ENCODE peak calls at places on chromosome 21, in seven cellular contexts. One of them, this sample, is unnamed.

GRCh38 chr21:31644648-31645047 is 14.8 kb upstream of the SOD1 start:
- DNase-seq in left ventricle myocardium inferior: no peak
- DNase-seq in GM23338: no peak
- DNase-seq in mesothelial cell of epicardium: no peak
- DNase-seq in epithelial cell of esophagus: no peak
- DNase-seq in MCF 10A: no peak
- DNase-seq in heart left ventricle: no peak
- DNase-seq in this sample: no peak

GRCh38 chr21:33047231-33047630 is 21.5 kb downstream of the OLIG2 start:
- DNase-seq in MCF 10A: peak
- DNase-seq in mesothelial cell of epicardium: no peak
- DNase-seq in epithelial cell of esophagus: peak
- DNase-seq in GM23338: no peak
- DNase-seq in heart left ventricle: no peak
- DNase-seq in left ventricle myocardium inferior: no peak
- DNase-seq in this sample: no peak

GRCh38 chr21:44723177-44724131 is 12.1 kb upstream of the TSPEAR start:
- DNase-seq in heart left ventricle: no peak
- DNase-seq in epithelial cell of esophagus: peak
- DNase-seq in MCF 10A: no peak
- DNase-seq in left ventricle myocardium inferior: no peak
- DNase-seq in GM23338: peak
- DNase-seq in mesothelial cell of epicardium: no peak
- DNase-seq in this sample: no peak

GRCh38 chr21:25862596-25862995 is 127.8 kb downstream of the GABPA start:
- DNase-seq in GM23338: peak
- DNase-seq in MCF 10A: peak
- DNase-seq in heart left ventricle: no peak
- DNase-seq in mesothelial cell of epicardium: no peak
- DNase-seq in left ventricle myocardium inferior: no peak
- DNase-seq in epithelial cell of esophagus: peak
- DNase-seq in this sample: no peak

GRCh38 chr21:44370027-44370735 is 16.8 kb downstream of the TRPM2 start:
- DNase-seq in GM23338: peak
- DNase-seq in left ventricle myocardium inferior: no peak
- DNase-seq in epithelial cell of esophagus: peak
- DNase-seq in heart left ventricle: no peak
- DNase-seq in mesothelial cell of epicardium: no peak
- DNase-seq in MCF 10A: peak
- DNase-seq in this sample: no peak

GRCh38 chr21:35204850-35205564 is 155.9 kb upstream of the RUNX1 start:
- DNase-seq in GM23338: peak
- DNase-seq in left ventricle myocardium inferior: peak
- DNase-seq in heart left ventricle: peak
- DNase-seq in mesothelial cell of epicardium: no peak
- DNase-seq in epithelial cell of esophagus: no peak
- DNase-seq in MCF 10A: no peak
- DNase-seq in this sample: no peak

GRCh38 chr21:15037894-15038293 is 26.9 kb downstream of the NRIP1 start:
- DNase-seq in left ventricle myocardium inferior: no peak
- DNase-seq in GM23338: no peak
- DNase-seq in heart left ventricle: no peak
- DNase-seq in MCF 10A: no peak
- DNase-seq in epithelial cell of esophagus: no peak
- DNase-seq in mesothelial cell of epicardium: no peak
- DNase-seq in this sample: no peak

GRCh38 chr21:36337099-36337509 is 17.1 kb downstream of the MORC3 start:
- DNase-seq in epithelial cell of esophagus: peak
- DNase-seq in heart left ventricle: no peak
- DNase-seq in MCF 10A: peak
- DNase-seq in mesothelial cell of epicardium: no peak
- DNase-seq in GM23338: no peak
- DNase-seq in left ventricle myocardium inferior: no peak
- DNase-seq in this sample: no peak

GRCh38 chr21:17765207-17765606 is 53.9 kb downstream of the C21orf91 start:
- DNase-seq in GM23338: no peak
- DNase-seq in MCF 10A: no peak
- DNase-seq in left ventricle myocardium inferior: no peak
- DNase-seq in mesothelial cell of epicardium: no peak
- DNase-seq in epithelial cell of esophagus: no peak
- DNase-seq in heart left ventricle: no peak
- DNase-seq in this sample: no peak

GRCh38 chr21:32135401-32136363 is 143.2 kb downstream of the MIS18A start:
- DNase-seq in left ventricle myocardium inferior: no peak
- DNase-seq in MCF 10A: peak
- DNase-seq in mesothelial cell of epicardium: no peak
- DNase-seq in epithelial cell of esophagus: peak
- DNase-seq in heart left ventricle: no peak
- DNase-seq in GM23338: no peak
- DNase-seq in this sample: no peak

GRCh38 chr21:30044447-30045064 is 104.8 kb upstream of the GRIK1 start:
- DNase-seq in left ventricle myocardium inferior: no peak
- DNase-seq in heart left ventricle: no peak
- DNase-seq in mesothelial cell of epicardium: no peak
- DNase-seq in GM23338: peak
- DNase-seq in MCF 10A: peak
- DNase-seq in epithelial cell of esophagus: peak
- DNase-seq in this sample: no peak

GRCh38 chr21:42939581-42940413 is 14.4 kb upstream of the ERVH48-1 start:
- DNase-seq in heart left ventricle: peak
- DNase-seq in mesothelial cell of epicardium: no peak
- DNase-seq in MCF 10A: peak
- DNase-seq in GM23338: no peak
- DNase-seq in epithelial cell of esophagus: peak
- DNase-seq in left ventricle myocardium inferior: peak
- DNase-seq in this sample: peak

GRCh38 chr21:43971992-43972255 is 40.2 kb upstream of the TRAPPC10 start:
- DNase-seq in MCF 10A: no peak
- DNase-seq in mesothelial cell of epicardium: no peak
- DNase-seq in epithelial cell of esophagus: no peak
- DNase-seq in heart left ventricle: no peak
- DNase-seq in left ventricle myocardium inferior: no peak
- DNase-seq in GM23338: no peak
- DNase-seq in this sample: no peak

GRCh38 chr21:33944185-33944763 is 28.7 kb upstream of the ATP5PO start:
- DNase-seq in mesothelial cell of epicardium: no peak
- DNase-seq in MCF 10A: no peak
- DNase-seq in heart left ventricle: no peak
- DNase-seq in epithelial cell of esophagus: no peak
- DNase-seq in left ventricle myocardium inferior: no peak
- DNase-seq in GM23338: no peak
- DNase-seq in this sample: no peak

GRCh38 chr21:15414057-15414456 is 315.7 kb upstream of the USP25 start:
- DNase-seq in left ventricle myocardium inferior: no peak
- DNase-seq in mesothelial cell of epicardium: no peak
- DNase-seq in MCF 10A: peak
- DNase-seq in heart left ventricle: no peak
- DNase-seq in GM23338: no peak
- DNase-seq in epithelial cell of esophagus: no peak
- DNase-seq in this sample: no peak

GRCh38 chr21:32572574-32573420 is 12.5 kb downstream of the TCP10L start:
- DNase-seq in epithelial cell of esophagus: peak
- DNase-seq in MCF 10A: peak
- DNase-seq in left ventricle myocardium inferior: no peak
- DNase-seq in heart left ventricle: no peak
- DNase-seq in mesothelial cell of epicardium: no peak
- DNase-seq in GM23338: no peak
- DNase-seq in this sample: no peak

GRCh38 chr21:24470852-24471251 is 1136.4 kb downstream of the MRPL39 start:
- DNase-seq in left ventricle myocardium inferior: no peak
- DNase-seq in heart left ventricle: no peak
- DNase-seq in mesothelial cell of epicardium: no peak
- DNase-seq in epithelial cell of esophagus: no peak
- DNase-seq in GM23338: no peak
- DNase-seq in MCF 10A: no peak
- DNase-seq in this sample: no peak

GRCh38 chr21:33024278-33025103 is 1.2 kb upstream of the OLIG2 start:
- DNase-seq in left ventricle myocardium inferior: no peak
- DNase-seq in GM23338: peak
- DNase-seq in heart left ventricle: no peak
- DNase-seq in mesothelial cell of epicardium: no peak
- DNase-seq in epithelial cell of esophagus: no peak
- DNase-seq in MCF 10A: no peak
- DNase-seq in this sample: no peak

GRCh38 chr21:25115021-25115420 is 492.3 kb downstream of the MRPL39 start:
- DNase-seq in GM23338: no peak
- DNase-seq in heart left ventricle: no peak
- DNase-seq in left ventricle myocardium inferior: no peak
- DNase-seq in mesothelial cell of epicardium: no peak
- DNase-seq in epithelial cell of esophagus: no peak
- DNase-seq in MCF 10A: no peak
- DNase-seq in this sample: no peak

GRCh38 chr21:44415073-44416025 is 40.0 kb upstream of the LRRC3 start:
- DNase-seq in left ventricle myocardium inferior: no peak
- DNase-seq in mesothelial cell of epicardium: no peak
- DNase-seq in MCF 10A: no peak
- DNase-seq in GM23338: no peak
- DNase-seq in epithelial cell of esophagus: no peak
- DNase-seq in heart left ventricle: peak
- DNase-seq in this sample: no peak

DNA sequence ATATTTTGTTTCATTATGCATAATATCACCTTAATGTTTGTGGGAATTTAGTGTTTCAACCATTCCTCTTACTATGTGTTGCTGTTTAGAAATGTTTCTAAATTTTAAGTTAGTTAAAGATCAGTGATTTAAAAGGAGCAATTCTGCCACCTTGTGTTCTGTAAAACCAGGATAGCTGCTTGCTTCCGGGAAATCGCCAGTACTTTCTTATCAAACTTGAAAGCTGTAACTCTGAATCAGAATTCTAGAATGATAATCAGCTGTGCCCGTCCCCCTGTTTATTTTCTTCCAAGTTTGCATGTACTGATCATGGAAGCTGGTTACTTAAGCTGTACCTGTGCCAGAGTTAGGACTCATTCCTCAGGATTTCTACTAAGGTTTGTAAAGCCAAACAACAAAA is 656.4 kb downstream of the LTN1 start:
- DNase-seq in mesothelial cell of epicardium: no peak
- DNase-seq in left ventricle myocardium inferior: no peak
- DNase-seq in MCF 10A: peak
- DNase-seq in epithelial cell of esophagus: peak
- DNase-seq in GM23338: peak
- DNase-seq in heart left ventricle: no peak
- DNase-seq in this sample: no peak
- TF ChIP-seq CTCF in mesothelial cell of epicardium: no peak
- TF ChIP-seq CTCF in left ventricle myocardium inferior: peak
- TF ChIP-seq CTCF in MCF 10A: peak
- TF ChIP-seq CTCF in epithelial cell of esophagus: peak
- TF ChIP-seq CTCF in GM23338: peak
- TF ChIP-seq CTCF in heart left ventricle: peak
- TF ChIP-seq CTCF in this sample: no peak

GRCh38 chr21:39180429-39181019 is 2.7 kb downstream of the PSMG1 start:
- DNase-seq in epithelial cell of esophagus: peak
- DNase-seq in mesothelial cell of epicardium: no peak
- DNase-seq in heart left ventricle: no peak
- DNase-seq in GM23338: peak
- DNase-seq in left ventricle myocardium inferior: no peak
- DNase-seq in MCF 10A: peak
- DNase-seq in this sample: no peak
- TF ChIP-seq CTCF in epithelial cell of esophagus: peak
- TF ChIP-seq CTCF in mesothelial cell of epicardium: no peak
- TF ChIP-seq CTCF in heart left ventricle: no peak
- TF ChIP-seq CTCF in GM23338: no peak
- TF ChIP-seq CTCF in left ventricle myocardium inferior: no peak
- TF ChIP-seq CTCF in MCF 10A: peak
- TF ChIP-seq CTCF in this sample: no peak

GRCh38 chr21:41427556-41427955 is 1.5 kb downstream of the MX1 start:
- DNase-seq in epithelial cell of esophagus: no peak
- DNase-seq in left ventricle myocardium inferior: no peak
- DNase-seq in heart left ventricle: no peak
- DNase-seq in mesothelial cell of epicardium: no peak
- DNase-seq in GM23338: no peak
- DNase-seq in MCF 10A: no peak
- DNase-seq in this sample: no peak

GRCh38 chr21:41428847-41429246 is 2.8 kb downstream of the MX1 start:
- DNase-seq in left ventricle myocardium inferior: no peak
- DNase-seq in GM23338: no peak
- DNase-seq in heart left ventricle: no peak
- DNase-seq in MCF 10A: no peak
- DNase-seq in epithelial cell of esophagus: no peak
- DNase-seq in mesothelial cell of epicardium: no peak
- DNase-seq in this sample: no peak

GRCh38 chr21:41429925-41430491 is 4.0 kb downstream of the MX1 start:
- DNase-seq in mesothelial cell of epicardium: no peak
- DNase-seq in epithelial cell of esophagus: no peak
- DNase-seq in left ventricle myocardium inferior: no peak
- DNase-seq in GM23338: no peak
- DNase-seq in heart left ventricle: no peak
- DNase-seq in MCF 10A: no peak
- DNase-seq in this sample: no peak

GRCh38 chr21:41428311-41428710 is 2.3 kb downstream of the MX1 start:
- DNase-seq in left ventricle myocardium inferior: no peak
- DNase-seq in heart left ventricle: no peak
- DNase-seq in GM23338: no peak
- DNase-seq in epithelial cell of esophagus: no peak
- DNase-seq in MCF 10A: no peak
- DNase-seq in mesothelial cell of epicardium: no peak
- DNase-seq in this sample: no peak

GRCh38 chr21:41429305-41429704 is 3.3 kb downstream of the MX1 start:
- DNase-seq in left ventricle myocardium inferior: no peak
- DNase-seq in epithelial cell of esophagus: no peak
- DNase-seq in GM23338: no peak
- DNase-seq in heart left ventricle: no peak
- DNase-seq in MCF 10A: no peak
- DNase-seq in mesothelial cell of epicardium: no peak
- DNase-seq in this sample: no peak
- TF ChIP-seq CTCF in left ventricle myocardium inferior: no peak
- TF ChIP-seq CTCF in epithelial cell of esophagus: no peak
- TF ChIP-seq CTCF in GM23338: no peak
- TF ChIP-seq CTCF in heart left ventricle: no peak
- TF ChIP-seq CTCF in MCF 10A: no peak
- TF ChIP-seq CTCF in mesothelial cell of epicardium: no peak
- TF ChIP-seq CTCF in this sample: no peak

GRCh38 chr21:45768741-45769049 is 125.2 kb downstream of the PCBP3 start:
- DNase-seq in GM23338: peak
- DNase-seq in epithelial cell of esophagus: no peak
- DNase-seq in heart left ventricle: no peak
- DNase-seq in MCF 10A: peak
- DNase-seq in left ventricle myocardium inferior: no peak
- DNase-seq in mesothelial cell of epicardium: no peak
- DNase-seq in this sample: no peak
- TF ChIP-seq CTCF in GM23338: peak
- TF ChIP-seq CTCF in epithelial cell of esophagus: no peak
- TF ChIP-seq CTCF in heart left ventricle: no peak
- TF ChIP-seq CTCF in MCF 10A: no peak
- TF ChIP-seq CTCF in left ventricle myocardium inferior: no peak
- TF ChIP-seq CTCF in mesothelial cell of epicardium: no peak
- TF ChIP-seq CTCF in this sample: no peak

GRCh38 chr21:37915516-37915915 is 741 bp downstream of the KCNJ6 start:
- DNase-seq in MCF 10A: no peak
- DNase-seq in heart left ventricle: no peak
- DNase-seq in mesothelial cell of epicardium: no peak
- DNase-seq in GM23338: peak
- DNase-seq in left ventricle myocardium inferior: no peak
- DNase-seq in epithelial cell of esophagus: no peak
- DNase-seq in this sample: no peak
- TF ChIP-seq CTCF in MCF 10A: no peak
- TF ChIP-seq CTCF in heart left ventricle: no peak
- TF ChIP-seq CTCF in mesothelial cell of epicardium: no peak
- TF ChIP-seq CTCF in GM23338: no peak
- TF ChIP-seq CTCF in left ventricle myocardium inferior: no peak
- TF ChIP-seq CTCF in epithelial cell of esophagus: no peak
- TF ChIP-seq CTCF in this sample: no peak

This sample was measured in omental fat pad.